ENCODE peak calls at places on chromosomes 3 and 15, in seven cellular contexts. U, F, B, C, Q, E and P are unnamed samples.
A peak's percentile ranks its signal among the peaks of the same experiment; 100 is the strongest.

GRCh38 chr3:50587373-50587772 is 18.1 kb downstream of the HEMK1 start:
- DNase-seq in E (no peak), F (no peak), U (no peak), B (no peak), Q (no peak), C (no peak), P (no peak)

GRCh38 chr3:155065537-155065936 is 14.6 kb upstream of the MME start:
- DNase-seq in Q (no peak), C (no peak), E (no peak), B (peak; percentile 25), U (no peak), F (peak; percentile 47), P (no peak)

GRCh38 chr3:188890572-188891270 is 281.1 kb upstream of the TPRG1 start:
- DNase-seq in B (no peak), U (no peak), C (no peak), E (no peak), F (no peak), Q (no peak), P (no peak)

GRCh38 chr15:86162676-86163075 is 83.0 kb downstream of the AGBL1 start:
- DNase-seq in U (no peak), C (no peak), B (no peak), Q (no peak), F (no peak), E (no peak), P (no peak)

GRCh38 chr15:56786966-56787365 is 53.7 kb upstream of the ZNF280D start:
- DNase-seq in Q (no peak), E (no peak), F (no peak), C (no peak), B (no peak), U (no peak), P (no peak)

GRCh38 chr15:31758126-31758525 is 272.2 kb upstream of the CHRNA7 start:
- DNase-seq in E (no peak), U (no peak), C (no peak), B (peak; percentile 26), Q (no peak), F (no peak), P (peak; percentile 30)

GRCh38 chr3:185056908-185057307 is 96.0 kb downstream of the C3orf70 start:
- DNase-seq in E (no peak), C (no peak), F (no peak), U (no peak), Q (no peak), B (no peak), P (no peak)

GRCh38 chr15:85611361-85611760 is 183.4 kb downstream of the KLHL25 start:
- DNase-seq in F (no peak), U (no peak), E (no peak), B (no peak), Q (no peak), C (no peak), P (no peak)

GRCh38 chr15:50312636-50313035 is 42.4 kb downstream of the GABPB1 start:
- DNase-seq in U (no peak), C (no peak), E (no peak), Q (no peak), B (no peak), F (no peak), P (no peak)

GRCh38 chr3:185778821-185779220 is 46.0 kb downstream of the IGF2BP2 start:
- DNase-seq in E (no peak), B (no peak), U (no peak), C (no peak), Q (no peak), F (no peak), P (no peak)

GRCh38 chr3:194632983-194633348 is 253 bp downstream of the TMEM44 start:
- DNase-seq in B (peak; percentile 33), Q (no peak), F (no peak), E (no peak), C (peak; percentile 61), U (no peak), P (no peak)

GRCh38 chr15:58392141-58392540 is 39.6 kb upstream of the LIPC start:
- DNase-seq in Q (no peak), C (no peak), U (no peak), F (no peak), B (no peak), E (no peak), P (no peak)

GRCh38 chr3:180277036-180277435 is 240.3 kb upstream of the PEX5L start:
- DNase-seq in Q (no peak), B (no peak), U (no peak), F (peak; percentile 8), C (no peak), E (no peak), P (no peak)

GRCh38 chr3:101936419-101937331 is 87.4 kb downstream of the NFKBIZ start:
- DNase-seq in F (no peak), B (no peak), C (no peak), E (no peak), U (no peak), Q (no peak), P (no peak)

GRCh38 chr3:138049157-138049919 is 39.4 kb downstream of the CLDN18 start:
- DNase-seq in E (no peak), F (no peak), Q (no peak), C (no peak), B (no peak), U (no peak), P (no peak)

GRCh38 chr3:1251282-1252060 is 158.6 kb downstream of the CNTN6 start:
- DNase-seq in Q (peak; percentile 20), U (no peak), F (no peak), E (no peak), B (no peak), C (no peak), P (no peak)

GRCh38 chr3:1252061-1252430 is 159.2 kb downstream of the CNTN6 start:
- DNase-seq in C (no peak), U (no peak), B (no peak), F (no peak), Q (no peak), E (no peak), P (no peak)
- H3K36me3 ChIP-seq in C (no peaks in the 10 kb centered on the region), U (no peaks in the 10 kb centered on the region), B (no peaks in the 10 kb centered on the region), F (no peaks in the 10 kb centered on the region), Q (no peaks in the 10 kb centered on the region), E (no peaks in the 10 kb centered on the region), P (no peaks in the 10 kb centered on the region)

GRCh38 chr15:71275566-71276354 is 160.5 kb downstream of the THSD4 start:
- DNase-seq in F (no peak), Q (no peak), C (no peak), B (no peak), E (no peak), U (no peak), P (no peak)

GRCh38 chr15:71279757-71280141 is 164.5 kb downstream of the THSD4 start:
- DNase-seq in E (no peak), F (no peak), B (no peak), U (no peak), Q (no peak), C (no peak), P (peak; percentile 30)

GRCh38 chr15:71276355-71276665 is 161.0 kb downstream of the THSD4 start:
- DNase-seq in B (no peak), F (no peak), C (no peak), E (no peak), Q (no peak), U (no peak), P (no peak)

GRCh38 chr15:71282086-71282485 is 166.8 kb downstream of the THSD4 start:
- DNase-seq in F (no peak), Q (no peak), B (no peak), C (no peak), U (no peak), E (no peak), P (no peak)

DNA sequence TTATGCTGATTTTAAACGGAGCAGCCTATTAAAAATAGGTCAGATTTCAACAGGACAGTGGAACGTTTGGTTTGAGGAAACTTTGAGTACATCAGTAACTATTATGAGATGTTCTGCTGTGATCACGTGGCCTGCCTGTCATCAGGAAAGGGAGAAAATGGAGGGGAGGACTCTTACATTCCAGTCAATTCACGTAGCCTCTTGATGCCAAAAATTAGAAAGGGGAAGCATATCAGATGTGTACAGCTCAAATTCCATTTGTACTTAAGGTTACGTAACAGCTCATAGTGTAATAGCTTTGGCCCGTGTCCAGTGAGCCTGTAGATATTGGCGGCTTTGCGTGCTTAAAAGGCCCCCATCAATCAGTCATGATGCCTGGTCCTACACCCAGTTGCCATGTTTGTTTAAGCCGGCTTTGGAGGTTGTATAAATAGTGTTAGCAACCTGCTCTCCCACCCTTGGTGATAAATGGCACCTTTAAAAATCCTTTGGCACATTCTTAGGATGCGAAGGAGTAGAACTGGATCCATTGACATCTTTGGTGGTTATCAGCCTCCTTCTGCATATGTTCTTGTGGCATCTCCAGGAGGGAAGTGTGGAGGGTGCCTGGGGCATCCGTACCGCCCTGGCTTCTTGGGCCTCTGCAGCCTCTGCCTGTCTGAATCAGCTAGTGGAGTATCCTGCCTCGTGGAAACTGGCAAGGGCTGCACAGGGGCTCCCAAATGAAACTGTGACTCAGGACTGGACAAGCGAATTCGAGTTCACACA is 163.9 kb downstream of the THSD4 start:
- DNase-seq in F (no peak), Q (peak; percentile 79), E (peak; percentile 42), U (peak; percentile 84), C (peak; percentile 81), B (peak; percentile 37), P (peak; percentile 90)
- TF ChIP-seq CTCF in F (no peak), Q (no peak), E (no peak), U (no peak), C (no peak), B (no peak), P (no peak)

GRCh38 chr3:98811048-98811447 is 47.9 kb downstream of the ST3GAL6 start:
- DNase-seq in U (no peak), B (no peak), E (no peak), F (no peak), Q (no peak), C (no peak), P (no peak)

GRCh38 chr3:98817546-98817945 is 54.4 kb downstream of the ST3GAL6 start:
- DNase-seq in F (peak; percentile 33), U (no peak), B (no peak), E (no peak), Q (no peak), C (no peak), P (no peak)

GRCh38 chr3:98809561-98809960 is 46.4 kb downstream of the ST3GAL6 start:
- DNase-seq in U (no peak), B (no peak), E (no peak), F (no peak), Q (no peak), C (no peak), P (no peak)

GRCh38 chr3:98812851-98813374 is 49.8 kb downstream of the ST3GAL6 start:
- DNase-seq in B (no peak), Q (no peak), E (no peak), F (no peak), U (no peak), C (no peak), P (peak; percentile 53)

DNA sequence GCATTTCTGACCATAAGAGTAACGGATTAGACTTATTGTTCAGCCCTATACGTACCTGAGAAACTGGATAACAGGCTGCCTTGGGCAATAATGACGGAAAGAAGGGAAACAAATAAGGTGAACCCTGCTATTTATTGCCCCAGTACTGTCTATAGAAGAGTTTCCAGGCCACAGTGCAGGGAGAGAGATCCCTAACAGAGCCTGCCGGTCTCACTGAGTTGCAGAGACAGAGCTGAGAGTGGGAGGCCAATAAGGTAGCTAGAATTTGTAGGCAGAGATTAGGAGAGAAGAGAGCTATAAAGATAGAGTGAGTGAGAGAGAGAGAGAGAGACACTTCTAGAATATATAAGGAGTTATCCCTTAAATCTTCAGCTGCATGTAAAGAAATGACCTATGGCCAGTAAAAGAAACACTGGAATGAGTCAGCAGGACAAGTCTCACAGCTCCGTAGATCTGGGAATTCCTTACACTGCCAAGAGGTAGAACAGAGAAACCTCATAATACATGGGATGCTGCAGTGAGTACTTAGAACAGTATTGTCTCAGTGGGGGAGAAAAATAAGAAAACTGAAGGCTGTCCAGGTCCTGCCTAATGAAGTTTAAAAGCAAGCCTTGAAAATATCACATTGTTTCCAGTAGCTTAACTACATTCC is 51.8 kb downstream of the ST3GAL6 start:
- DNase-seq in E (no peak), F (no peak), B (no peak), Q (no peak), C (no peak), U (no peak), P (no peak)
- H3K36me3 ChIP-seq in E (peaks cover 4% of the 10 kb centered on the region), F (peaks cover 5% of the 10 kb centered on the region), B (peaks cover 46% of the 10 kb centered on the region), Q (no peaks in the 10 kb centered on the region), C (peaks cover 7% of the 10 kb centered on the region), U (no peaks in the 10 kb centered on the region), P (peaks cover 22% of the 10 kb centered on the region)

GRCh38 chr3:9767418-9767817 is 2.3 kb downstream of the CAMK1 start:
- DNase-seq in U (no peak), B (no peak), C (no peak), Q (no peak), E (no peak), F (no peak), P (no peak)
- TF ChIP-seq CTCF in U (no peak), B (no peak), C (no peak), Q (no peak), E (no peak), F (no peak), P (no peak)